ENCODE peak calls at places on chromosome 5, in eight cellular contexts. L, C, K, M, D, Y, P and U are unnamed samples.

GRCh38 chr5:129973716-129974426 is 69.6 kb downstream of the CHSY3 start:
- DNase-seq in P (no peak), D (no peak), C (no peak), Y (no peak), M (no peak), K (no peak), L (no peak), U (no peak)

GRCh38 chr5:151911011-151911410 is 13.6 kb downstream of the GLRA1 start:
- DNase-seq in K (no peak), P (peak; percentile 45), L (no peak), M (no peak), Y (no peak), C (no peak), D (no peak), U (no peak)

GRCh38 chr5:115801152-115801551 is 15.3 kb downstream of the CDO1 start:
- DNase-seq in M (no peak), L (no peak), Y (no peak), P (no peak), C (no peak), K (no peak), D (no peak), U (no peak)

GRCh38 chr5:91956738-91957137 is 573.6 kb upstream of the ARRDC3 start:
- DNase-seq in K (no peak), M (peak; percentile 30), L (no peak), D (no peak), P (no peak), Y (no peak), C (no peak), U (no peak)

GRCh38 chr5:57989378-57989777 is 470.5 kb downstream of the PLK2 start:
- DNase-seq in Y (no peak), M (no peak), C (no peak), P (peak; percentile 48), K (no peak), D (no peak), L (no peak), U (no peak)

GRCh38 chr5:133582971-133583370 is 29.4 kb downstream of the FSTL4 start:
- DNase-seq in K (no peak), D (no peak), M (no peak), Y (no peak), C (no peak), P (no peak), L (no peak), U (no peak)

GRCh38 chr5:75405296-75405695 is 68.3 kb downstream of the HMGCR start:
- DNase-seq in M (no peak), P (no peak), K (no peak), Y (no peak), C (no peak), D (no peak), L (no peak), U (no peak)

GRCh38 chr5:68171101-68171558 is 44.4 kb upstream of the PIK3R1 start:
- DNase-seq in P (no peak), L (no peak), C (no peak), D (peak; percentile 89), K (no peak), M (no peak), Y (no peak), U (no peak)

GRCh38 chr5:68193481-68194036 is 22.0 kb upstream of the PIK3R1 start:
- DNase-seq in P (peak; percentile 19), Y (no peak), L (no peak), C (no peak), K (no peak), M (peak; percentile 79), D (no peak), U (no peak)

GRCh38 chr5:161535762-161536161 is 10.8 kb downstream of the GABRB2 start:
- DNase-seq in K (no peak), C (no peak), L (no peak), M (no peak), Y (no peak), P (no peak), D (no peak), U (no peak)

GRCh38 chr5:55894135-55894534 is 43.0 kb downstream of the IL31RA start:
- DNase-seq in D (no peak), L (no peak), C (no peak), P (no peak), M (no peak), Y (no peak), K (no peak), U (no peak)

GRCh38 chr5:174489233-174489632 is 235.1 kb upstream of the MSX2 start:
- DNase-seq in D (no peak), L (no peak), C (no peak), K (no peak), M (no peak), P (no peak), Y (no peak), U (no peak)

GRCh38 chr5:160656961-160657570 is 194.9 kb downstream of the ATP10B start:
- DNase-seq in M (no peak), L (no peak), D (no peak), Y (no peak), P (no peak), K (peak; percentile 11), C (no peak), U (no peak)

GRCh38 chr5:130061746-130062145 is 157.5 kb downstream of the CHSY3 start:
- DNase-seq in K (no peak), M (no peak), D (no peak), C (no peak), L (no peak), P (no peak), Y (no peak), U (no peak)

GRCh38 chr5:14218897-14219573 is 75.9 kb downstream of the TRIO start:
- DNase-seq in D (no peak), C (no peak), L (no peak), M (no peak), K (no peak), P (no peak), Y (no peak), U (no peak)

GRCh38 chr5:69271376-69271775 is 36.7 kb downstream of the CDK7 start:
- DNase-seq in P (no peak), M (no peak), K (no peak), Y (no peak), L (no peak), C (no peak), D (no peak), U (no peak)

DNA sequence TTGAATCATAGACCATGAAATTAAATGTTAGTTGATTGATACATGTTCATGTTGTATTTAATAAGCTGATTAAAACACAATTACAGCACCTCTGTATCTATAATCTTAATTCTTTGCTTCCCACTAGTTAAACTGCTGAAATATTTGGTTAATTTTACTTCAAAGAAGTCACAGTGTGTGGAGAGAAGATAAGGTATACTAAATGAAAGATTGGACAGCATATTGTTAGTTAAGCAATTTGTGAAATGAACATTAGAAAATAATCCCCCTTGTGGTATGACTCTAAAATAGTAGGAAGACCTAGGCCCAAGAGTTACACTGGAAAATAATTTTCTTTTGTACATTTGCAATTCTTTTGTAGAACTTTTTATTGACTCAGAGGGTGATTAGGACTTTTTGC is 30.3 kb downstream of the MAN2A1 start:
- DNase-seq in K (no peak), Y (no peak), M (no peak), C (no peak), D (no peak), P (no peak), L (no peak), U (no peak)
- TF ChIP-seq CTCF in K (no peak), Y (no peak), M (no peak), C (no peak), D (no peak), P (no peak), L (no peak), U (no peak)

GRCh38 chr5:177008716-177009115 is 2.1 kb upstream of the UIMC1 start:
- DNase-seq in P (no peak), D (no peak), C (no peak), Y (no peak), M (no peak), L (no peak), K (no peak), U (no peak)

GRCh38 chr5:177004961-177005360 is 1.6 kb downstream of the UIMC1 start:
- DNase-seq in P (no peak), D (no peak), L (no peak), K (no peak), C (no peak), M (no peak), Y (no peak), U (no peak)

GRCh38 chr5:177003649-177004048 is 2.9 kb downstream of the UIMC1 start:
- DNase-seq in C (no peak), D (no peak), P (no peak), Y (no peak), L (no peak), K (no peak), M (no peak), U (no peak)

GRCh38 chr5:177006265-177006972 is at the start of gene UIMC1:
- DNase-seq in Y (peak; percentile 82), L (peak; percentile 91), P (peak; percentile 95), D (peak; percentile 84), K (peak; percentile 93), C (peak; percentile 94), M (peak; percentile 96), U (peak; percentile 93)

DNA sequence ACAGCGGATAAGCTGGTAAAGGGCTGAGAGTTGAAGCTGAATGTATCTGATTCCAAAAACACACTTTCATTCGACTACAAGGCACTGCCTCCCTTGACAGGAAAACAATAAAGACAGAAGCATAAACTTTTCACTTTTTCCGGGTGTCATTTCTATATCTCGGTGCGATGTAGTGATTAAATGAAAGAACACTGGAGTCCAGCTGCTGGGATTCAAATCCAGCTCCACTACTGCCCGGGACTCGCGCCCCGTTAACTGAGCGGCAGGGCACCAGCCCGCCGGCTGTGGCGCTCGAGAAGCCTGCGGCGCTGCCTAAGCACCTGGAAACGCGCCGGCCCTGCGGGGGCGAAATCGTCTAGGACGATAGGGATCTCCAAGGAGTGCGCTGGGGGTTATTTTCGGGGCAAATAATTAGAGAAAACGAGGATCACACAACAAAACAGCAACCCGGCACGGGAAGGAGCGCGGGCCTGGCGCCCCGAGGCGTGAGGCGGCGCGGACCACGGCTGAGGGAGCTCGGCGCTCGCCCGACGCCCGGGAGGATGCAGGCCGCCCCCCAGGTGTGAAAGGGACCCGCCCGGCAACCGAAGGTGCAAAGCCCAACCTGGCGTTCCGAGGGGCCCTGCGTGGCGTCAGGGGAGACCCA is 837 bp downstream of the UIMC1 start:
- DNase-seq in L (peak; percentile 62), Y (peak; percentile 54), M (peak; percentile 56), D (peak; percentile 57), K (peak; percentile 81), C (peak; percentile 67), P (peak; percentile 67), U (peak; percentile 67)
- TF ChIP-seq CTCF in L (peak; percentile 62), Y (peak; percentile 56), M (peak; percentile 57), D (peak; percentile 32), K (peak; percentile 68), C (no peak), P (peak; percentile 90), U (peak; percentile 55)

GRCh38 chr5:141208478-141208877 is at the start of gene PCDHB12:
- DNase-seq in K (peak; percentile 33), M (peak; percentile 50), L (no peak), C (peak; percentile 54), D (no peak), Y (peak; percentile 12), P (no peak), U (no peak)
- TF ChIP-seq CTCF in K (peak; percentile 44), M (peak; percentile 74), L (peak; percentile 9), C (peak; percentile 27), D (no peak), Y (peak; percentile 44), P (no peak), U (no peak)

DNA sequence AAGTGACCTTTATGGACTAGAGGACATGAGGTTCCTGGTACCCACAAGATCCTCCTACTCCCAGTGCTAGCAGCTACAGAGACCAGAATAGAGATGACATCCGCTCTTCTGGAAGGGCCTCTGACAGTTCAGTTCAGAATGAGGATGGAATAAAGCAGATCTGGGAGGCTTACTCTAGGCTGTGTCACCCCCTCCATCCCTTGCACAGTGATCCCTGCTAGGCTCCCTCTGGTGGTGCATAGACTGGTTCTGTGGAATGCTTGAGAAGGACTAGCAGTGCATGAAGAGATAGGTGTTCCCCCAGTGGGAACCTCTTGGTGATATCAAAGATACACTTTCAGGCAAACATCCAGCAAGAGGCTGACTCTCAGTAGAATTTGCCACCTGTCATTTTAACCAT is 83.0 kb downstream of the NPR3 start:
- DNase-seq in L (no peak), D (no peak), C (no peak), Y (peak; percentile 13), M (peak; percentile 33), P (peak; percentile 37), K (no peak), U (no peak)
- TF ChIP-seq CTCF in L (no peak), D (no peak), C (no peak), Y (peak; percentile 41), M (peak; percentile 47), P (no peak), K (no peak), U (no peak)